ENCODE peak calls at places on chromosomes 1 and 21, in four cellular contexts. B is HL-60, P is K562, J is GM12878. L is an unnamed sample.

GRCh38 chr1:155591770-155592169 is 18.2 kb upstream of the MSTO1 start:
- DNase-seq in P (peak; percentile 78), J (peak; percentile 24), B (peak; percentile 20), L (peak; percentile 30)

GRCh38 chr1:35390600-35391494 is 122.3 kb downstream of the ZMYM4 start:
- DNase-seq in J (no peak), B (no peak), P (no peak), L (no peak)

GRCh38 chr1:56819393-56819899 is at the start of gene FYB2:
- DNase-seq in J (no peak), P (no peak), B (no peak), L (no peak)

GRCh38 chr1:200979574-200980451 is 43.7 kb downstream of the KIF21B start:
- DNase-seq in B (peak; percentile 40), J (no peak), P (peak; percentile 83), L (peak; percentile 81)

GRCh38 chr21:26842976-26843911 is 2.0 kb downstream of the ADAMTS1 start:
- DNase-seq in B (no peak), P (no peak), J (no peak), L (no peak)

GRCh38 chr1:157831968-157832626 is 9.5 kb downstream of the CD5L start:
- DNase-seq in P (no peak), B (peak; percentile 59), J (no peak), L (no peak)

GRCh38 chr1:212450331-212450881 is 17.7 kb downstream of the NENF start:
- DNase-seq in J (no peak), B (no peak), P (no peak), L (no peak)

GRCh38 chr1:209549384-209550001 is 34.0 kb upstream of the CAMK1G start:
- DNase-seq in J (no peak), B (no peak), P (peak; percentile 27), L (no peak)

GRCh38 chr1:59445040-59445439 is 148.1 kb downstream of the FGGY start:
- DNase-seq in J (no peak), P (no peak), B (no peak), L (no peak)

GRCh38 chr1:207025144-207025880 is 7.2 kb downstream of the C1orf116 start:
- DNase-seq in P (no peak), B (no peak), J (no peak), L (no peak)

GRCh38 chr1:218945050-218945449 is 228.6 kb upstream of the LYPLAL1 start:
- DNase-seq in P (no peak), B (peak; percentile 0), J (no peak), L (no peak)

GRCh38 chr1:40706626-40707025 is 15.1 kb downstream of the NFYC start:
- DNase-seq in B (no peak), J (no peak), P (no peak), L (no peak)

GRCh38 chr1:9280015-9280860 is 12.5 kb upstream of the SPSB1 start:
- DNase-seq in P (peak; percentile 56), J (no peak), B (no peak), L (no peak)

GRCh38 chr1:184866991-184867788 is 107.1 kb downstream of the NIBAN1 start:
- DNase-seq in P (no peak), B (peak; percentile 93), J (peak; percentile 79), L (no peak)

GRCh38 chr1:209607102-209607794 is 23.7 kb downstream of the CAMK1G start:
- DNase-seq in B (no peak), J (peak; percentile 48), P (no peak), L (no peak)

GRCh38 chr1:193355654-193356053 is 169.2 kb upstream of the B3GALT2 start:
- DNase-seq in J (no peak), P (no peak), B (peak; percentile 6), L (no peak)

GRCh38 chr1:89632213-89633102 is 462 bp upstream of the LRRC8C start:
- DNase-seq in B (peak; percentile 37), J (no peak), P (peak; percentile 79), L (peak; percentile 66)

GRCh38 chr1:221576268-221576667 is 165.6 kb downstream of the DUSP10 start:
- DNase-seq in J (no peak), B (no peak), P (peak; percentile 30), L (no peak)

GRCh38 chr1:211133393-211133840 is 531 bp downstream of the KCNH1 start:
- DNase-seq in P (no peak), J (no peak), B (no peak), L (no peak)

GRCh38 chr1:229058716-229059115 is 212.2 kb upstream of the RAB4A start:
- DNase-seq in J (no peak), P (no peak), B (peak; percentile 23), L (no peak)

GRCh38 chr1:53076165-53076564 is 14.2 kb downstream of the PODN start:
- DNase-seq in J (no peak), B (no peak), P (no peak), L (no peak)

GRCh38 chr1:11028018-11028417 is 15.6 kb downstream of the TARDBP start:
- DNase-seq in J (no peak), B (no peak), P (no peak), L (no peak)

GRCh38 chr1:244370060-244370637 is 81.6 kb downstream of the ADSS2 start:
- DNase-seq in P (peak; percentile 78), J (no peak), B (no peak), L (no peak)

GRCh38 chr1:217526636-217527035 is 104.3 kb downstream of the GPATCH2 start:
- DNase-seq in J (no peak), P (no peak), B (no peak), L (no peak)

GRCh38 chr1:203271018-203271743 is 34.1 kb upstream of the BTG2 start:
- DNase-seq in B (no peak), J (no peak), P (peak; percentile 82), L (no peak)

GRCh38 chr1:209751627-209752231 is 4.1 kb upstream of the TRAF3IP3 start:
- DNase-seq in P (no peak), J (peak; percentile 86), B (no peak), L (no peak)

DNA sequence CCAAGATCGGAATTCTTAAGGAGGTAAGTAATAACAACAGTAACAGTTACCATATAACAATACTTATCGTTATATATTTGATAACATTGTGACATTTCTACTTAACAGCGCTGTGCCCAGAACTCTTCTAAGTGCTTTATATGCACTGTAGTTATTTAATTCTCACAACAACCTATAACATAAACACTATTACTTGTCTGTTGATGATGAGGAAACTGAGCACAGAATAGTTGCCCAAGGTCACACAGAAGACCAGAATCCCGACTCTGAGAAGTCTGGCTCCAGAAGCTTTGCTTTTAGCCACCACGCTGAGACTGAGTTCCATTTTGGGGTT is 2.4 kb upstream of the ANXA9 start:
- DNase-seq in J (no peak), P (no peak), B (no peak), L (no peak)
- TF ChIP-seq SPI1 in J (no peak), P (no peak), B (no peak), L (no peak)

GRCh38 chr1:205750683-205751651 is 985 bp upstream of the NUCKS1 start:
- DNase-seq in P (peak; percentile 71), B (no peak), J (no peak), L (no peak)

GRCh38 chr1:205749094-205749825 is 722 bp downstream of the NUCKS1 start:
- DNase-seq in J (peak; percentile 82), B (peak; percentile 87), P (peak; percentile 98), L (peak; percentile 87)

GRCh38 chr1:205749826-205750682 is at the start of gene NUCKS1:
- DNase-seq in B (peak; percentile 94), J (peak; percentile 93), P (peak; percentile 100), L (peak; percentile 58)

GRCh38 chr1:205746757-205747412 is 3.1 kb downstream of the NUCKS1 start:
- DNase-seq in J (no peak), B (no peak), P (no peak), L (no peak)

DNA sequence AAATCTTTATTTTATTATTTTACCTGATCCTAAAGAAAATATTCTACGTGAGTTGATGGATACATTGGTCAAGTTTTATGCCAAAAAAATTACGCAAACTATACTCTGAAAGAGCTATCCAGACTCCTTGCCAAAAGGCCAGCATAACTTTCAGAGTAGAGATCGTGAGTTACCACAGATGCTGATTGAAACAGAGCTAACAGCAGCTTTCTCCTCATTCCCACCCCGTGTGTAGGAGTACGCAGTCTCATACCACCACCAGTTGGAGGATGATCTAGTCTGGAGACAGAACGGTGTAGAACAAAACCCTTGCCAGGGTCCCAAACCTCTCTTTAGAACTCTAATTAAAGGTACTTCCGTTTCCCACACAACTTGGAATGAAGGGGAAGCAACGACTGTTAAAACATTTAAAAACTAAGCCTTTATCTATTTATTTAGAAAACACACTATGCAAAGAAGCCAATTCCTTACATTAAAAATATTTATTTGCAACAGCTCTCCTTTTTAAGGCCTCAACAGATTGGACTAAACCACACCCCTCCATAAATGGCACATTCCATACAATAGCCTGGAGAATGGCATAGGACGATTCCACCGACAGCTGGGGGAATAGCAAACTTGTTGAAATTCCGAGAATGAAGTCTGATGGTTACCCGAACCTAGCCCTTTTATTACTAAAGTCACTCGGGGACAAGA is 1.4 kb downstream of the NUCKS1 start:
- DNase-seq in P (peak; percentile 76), B (no peak), J (no peak), L (no peak)
- TF ChIP-seq POLR2AphosphoS5 in P (no peak), B (peak; percentile 10), J (no peak), L (no peak)

GRCh38 chr1:166507347-166507746 is 331.9 kb upstream of the POGK start:
- DNase-seq in B (no peak), J (no peak), P (no peak), L (no peak)

GRCh38 chr1:166514067-166514466 is 325.2 kb upstream of the POGK start:
- DNase-seq in P (no peak), B (no peak), J (no peak), L (no peak)

DNA sequence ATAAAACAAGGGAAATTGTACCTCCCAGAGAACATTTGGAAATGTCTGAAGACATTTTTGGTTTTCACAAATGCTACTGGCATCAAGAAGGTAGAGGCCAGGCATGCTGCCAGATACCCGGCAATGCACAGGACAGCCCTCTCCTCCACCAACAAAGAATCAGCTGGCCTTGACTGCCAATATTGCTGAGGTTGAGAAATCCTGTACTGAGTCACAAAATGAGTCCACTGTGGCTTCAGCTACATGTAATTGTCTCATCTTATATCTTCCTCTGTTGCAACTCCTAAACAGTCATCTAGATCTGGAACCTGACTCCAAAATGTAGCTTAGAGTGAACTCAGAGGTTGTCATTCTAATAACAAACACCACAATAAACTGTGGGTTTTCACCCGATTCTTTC is 327.5 kb upstream of the POGK start:
- DNase-seq in P (no peak), J (no peak), B (peak; percentile 79), L (no peak)
- TF ChIP-seq SPI1 in P (no peak), J (no peak), B (no peak), L (no peak)

GRCh38 chr1:96478228-96478627 is 243.4 kb upstream of the PTBP2 start:
- DNase-seq in P (no peak), J (no peak), B (no peak), L (no peak)
- TF ChIP-seq POLR2AphosphoS5 in P (no peak), J (no peak), B (no peak), L (no peak)